ENCODE peak calls at places on chromosomes 11 and 22, in ten cellular contexts. A is HCT116, Y is A549, T is fibroblast of pulmonary artery, N is foreskin fibroblast, E is AG04449, I is AG09309, P is astrocyte of the spinal cord, B is left lung, O is fibroblast of the aortic adventitia. D is an unnamed sample.

GRCh38 chr11:33723238-33723881 is 12.9 kb downstream of the CD59 start:
- DNase-seq in A (peak; percentile 72), Y (peak; percentile 94), T (peak; percentile 98), N (peak; percentile 82), E (peak; percentile 95), I (peak; percentile 80), P (peak; percentile 87), B (no peak), O (peak; percentile 96), D (no peak)

GRCh38 chr11:105357764-105358163 is 218.2 kb upstream of the CARD18 start:
- DNase-seq in A (no peak), Y (no peak), T (peak; percentile 71), N (no peak), E (no peak), I (no peak), P (peak; percentile 30), B (no peak), O (peak; percentile 60), D (no peak)

GRCh38 chr11:75858613-75859012 is 43.6 kb downstream of the UVRAG start:
- DNase-seq in A (no peak), Y (no peak), T (peak; percentile 82), N (peak; percentile 68), E (peak; percentile 42), I (peak; percentile 29), P (peak; percentile 23), B (no peak), O (peak; percentile 71), D (no peak)

GRCh38 chr11:30149998-30150397 is 80.8 kb upstream of the FSHB start:
- DNase-seq in A (no peak), Y (no peak), T (no peak), N (no peak), E (no peak), I (no peak), P (no peak), B (no peak), O (no peak), D (no peak)

GRCh38 chr11:97015327-97015726 is 625.5 kb downstream of the JRKL start:
- DNase-seq in A (no peak), Y (no peak), T (no peak), N (no peak), E (no peak), I (no peak), P (no peak), B (no peak), O (no peak), D (no peak)

GRCh38 chr22:38401336-38402084 is 53.5 kb downstream of the KCNJ4 start:
- DNase-seq in A (no peak), Y (no peak), T (no peak), N (no peak), E (no peak), I (no peak), P (no peak), B (peak; percentile 51), O (no peak), D (no peak)

GRCh38 chr22:24187731-24188644 is 6.7 kb downstream of the SUSD2 start:
- DNase-seq in A (no peak), Y (no peak), T (no peak), N (no peak), E (no peak), I (no peak), P (no peak), B (peak; percentile 61), O (no peak), D (no peak)

GRCh38 chr22:43869799-43870198 is 7.5 kb upstream of the SULT4A1 start:
- DNase-seq in A (no peak), Y (no peak), T (no peak), N (no peak), E (no peak), I (no peak), P (no peak), B (no peak), O (no peak), D (no peak)

GRCh38 chr22:18121436-18122253 is 11.0 kb downstream of the TUBA8 start:
- DNase-seq in A (no peak), Y (no peak), T (no peak), N (no peak), E (no peak), I (no peak), P (no peak), B (no peak), O (no peak), D (no peak)

DNA sequence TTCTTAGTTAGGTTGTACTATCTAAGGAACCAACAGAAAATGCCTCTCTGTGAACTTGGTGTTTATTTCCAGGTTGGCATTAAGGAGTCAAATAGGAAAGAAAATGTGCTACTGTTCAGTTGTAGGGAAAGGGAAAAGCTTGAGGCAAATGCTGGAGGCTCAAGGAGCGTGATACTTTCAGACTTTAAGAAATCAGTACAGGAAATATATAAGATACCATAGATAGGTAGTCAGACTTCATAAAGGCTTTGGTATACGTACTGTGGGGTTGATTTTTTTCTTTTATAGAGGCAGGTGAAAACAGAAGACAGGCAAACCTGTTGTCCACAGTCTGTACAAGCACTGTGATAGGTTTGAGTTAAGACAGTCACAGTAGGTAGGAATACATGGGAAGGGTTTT is 30.8 kb downstream of the EP300 start:
- DNase-seq in A (no peak), Y (no peak), T (peak; percentile 31), N (no peak), E (no peak), I (no peak), P (no peak), B (no peak), O (no peak), D (no peak)
- H3K4me3 ChIP-seq in A (no peak overlapping the region), Y (no peak overlapping the region), T (no peak overlapping the region), N (no peak overlapping the region), E (no peak overlapping the region), I (no peak overlapping the region), P (no peak overlapping the region), B (no peak overlapping the region), O (no peak overlapping the region), D (no peak overlapping the region)

GRCh38 chr11:2395211-2395730 is 5.3 kb upstream of the TSSC4 start:
- DNase-seq in A (no peak), Y (no peak), T (no peak), N (no peak), E (no peak), I (no peak), P (no peak), B (no peak), O (no peak), D (no peak)

GRCh38 chr11:2398664-2399355 is 1.7 kb upstream of the TSSC4 start:
- DNase-seq in A (no peak), Y (no peak), T (no peak), N (no peak), E (no peak), I (no peak), P (no peak), B (no peak), O (no peak), D (no peak)

GRCh38 chr11:2395856-2396255 is 4.7 kb upstream of the TSSC4 start:
- DNase-seq in A (no peak), Y (no peak), T (no peak), N (no peak), E (no peak), I (no peak), P (no peak), B (no peak), O (no peak), D (no peak)

GRCh38 chr11:2396471-2396870 is 4.1 kb upstream of the TSSC4 start:
- DNase-seq in A (no peak), Y (no peak), T (no peak), N (no peak), E (no peak), I (no peak), P (no peak), B (no peak), O (no peak), D (no peak)

GRCh38 chr11:2397005-2397404 is 3.5 kb upstream of the TSSC4 start:
- DNase-seq in A (no peak), Y (no peak), T (no peak), N (no peak), E (no peak), I (no peak), P (no peak), B (no peak), O (no peak), D (no peak)
- TF ChIP-seq CTCF in A (no peak), Y (no peak), T (no peak), N (no peak), E (no peak), I (no peak), P (no peak), B (no peak), O (no peak), D (no peak)

GRCh38 chr11:119092880-119093665 is 8.4 kb downstream of the HMBS start:
- DNase-seq in A (no peak), Y (no peak), T (no peak), N (peak; percentile 54), E (no peak), I (no peak), P (peak; percentile 56), B (no peak), O (peak; percentile 41), D (no peak)

GRCh38 chr11:119091083-119091650 is 6.5 kb downstream of the HMBS start:
- DNase-seq in A (no peak), Y (no peak), T (no peak), N (peak; percentile 67), E (no peak), I (no peak), P (no peak), B (no peak), O (peak; percentile 32), D (no peak)

GRCh38 chr11:119093666-119093950 is 8.0 kb downstream of the DPAGT1 start:
- DNase-seq in A (no peak), Y (no peak), T (no peak), N (peak; percentile 16), E (no peak), I (no peak), P (no peak), B (no peak), O (no peak), D (no peak)

GRCh38 chr11:119093951-119094815 is 7.5 kb downstream of the DPAGT1 start:
- DNase-seq in A (no peak), Y (no peak), T (peak; percentile 45), N (peak; percentile 70), E (no peak), I (no peak), P (peak; percentile 39), B (peak; percentile 84), O (peak; percentile 38), D (no peak)

GRCh38 chr11:119091966-119092879 is 7.5 kb downstream of the HMBS start:
- DNase-seq in A (no peak), Y (no peak), T (no peak), N (no peak), E (no peak), I (no peak), P (no peak), B (no peak), O (no peak), D (no peak)
- H3K4me3 ChIP-seq in A (no peak overlapping the region), Y (peak overlapping the region; percentile 68), T (no peak overlapping the region), N (peak overlapping the region; percentile 83), E (peak overlapping the region; percentile 69), I (peak overlapping the region; percentile 90), P (peak overlapping the region; percentile 62), B (no peak overlapping the region), O (peak overlapping the region; percentile 75), D (peak overlapping the region; percentile 70)

DNA sequence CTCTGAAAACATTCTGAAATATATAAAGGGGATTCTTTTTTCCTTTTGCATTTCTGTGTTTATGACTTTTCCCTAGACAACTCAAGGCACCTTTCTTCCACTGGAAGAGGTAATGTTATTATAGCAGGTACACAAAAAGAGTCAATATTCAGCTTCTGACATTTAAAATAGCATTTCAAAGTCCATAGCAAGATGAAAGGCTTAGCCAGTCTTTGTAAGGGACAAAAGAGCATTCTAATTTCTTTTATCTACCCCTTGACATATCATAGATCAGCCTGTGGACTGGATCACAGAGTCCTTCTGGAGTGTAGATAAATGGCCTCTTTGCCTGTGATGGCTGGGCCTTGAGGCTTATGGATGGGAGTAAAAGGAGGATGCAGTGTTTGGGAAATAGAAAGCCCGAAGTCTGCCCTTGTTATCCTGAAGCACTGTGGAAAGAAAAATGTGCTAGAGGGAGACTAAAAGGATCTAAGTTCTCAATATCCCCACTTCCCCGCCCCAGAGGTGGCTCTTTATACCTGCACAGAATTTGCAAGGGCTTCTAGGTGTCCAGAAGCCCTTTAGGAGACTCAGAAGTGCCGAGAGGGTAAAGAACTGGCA is 1.6 kb upstream of the HEPACAM start:
- DNase-seq in A (no peak), Y (no peak), T (no peak), N (no peak), E (no peak), I (no peak), P (no peak), B (no peak), O (no peak), D (no peak)
- TF ChIP-seq CTCF in A (no peak), Y (no peak), T (no peak), N (no peak), E (no peak), I (no peak), P (no peak), B (no peak), O (no peak), D (no peak)